ENCODE peak calls at places on chromosome 10, in eight cellular contexts. H is OCI-LY7, Q is HFFc6, U is heart left ventricle, C is body of pancreas, B is A549, K is stomach, A is AG04450. F is an unnamed sample.

GRCh38 chr10:131578472-131578970 is 267.0 kb upstream of the TCERG1L start:
- DNase-seq in U (no peak), K (peak), B (no peak), H (no peak), Q (no peak), C (no peak), A (no peak), F (no peak)

GRCh38 chr10:72277996-72278667 is 4.4 kb downstream of the DDIT4 start:
- DNase-seq in C (no peak), B (no peak), U (no peak), Q (no peak), A (no peak), H (no peak), K (no peak), F (no peak)

GRCh38 chr10:132836248-132836831 is 50.4 kb upstream of the NKX6-2 start:
- DNase-seq in B (no peak), K (peak), C (peak), Q (no peak), H (no peak), U (peak), A (no peak), F (no peak)

GRCh38 chr10:81081887-81082620 is 544.4 kb downstream of the SH2D4B start:
- DNase-seq in A (no peak), U (no peak), K (no peak), Q (no peak), H (peak), C (no peak), B (no peak), F (no peak)

GRCh38 chr10:47255033-47255813 is 44.8 kb upstream of the GDF10 start:
- DNase-seq in K (no peak), Q (no peak), A (no peak), H (no peak), B (no peak), C (peak), U (no peak), F (no peak)

GRCh38 chr10:60731134-60731883 is 47.0 kb upstream of the CDK1 start:
- DNase-seq in C (peak), A (no peak), K (no peak), H (no peak), Q (no peak), U (no peak), B (no peak), F (peak)

GRCh38 chr10:131211146-131211545 is 100.4 kb downstream of the TCERG1L start:
- DNase-seq in U (no peak), Q (no peak), B (no peak), C (no peak), A (no peak), K (peak), H (no peak), F (no peak)

GRCh38 chr10:63901228-63901627 is 380.0 kb downstream of the REEP3 start:
- DNase-seq in C (no peak), H (peak), Q (no peak), K (no peak), A (no peak), B (no peak), U (no peak), F (no peak)

GRCh38 chr10:84715911-84716310 is 387.5 kb downstream of the CCSER2 start:
- DNase-seq in U (no peak), A (no peak), Q (no peak), H (peak), K (no peak), C (no peak), B (peak), F (peak)

GRCh38 chr10:71744897-71745658 is 25.5 kb upstream of the C10orf105 start:
- DNase-seq in H (no peak), C (no peak), A (no peak), Q (no peak), U (no peak), K (no peak), B (no peak), F (no peak)

GRCh38 chr10:91799580-91799975 is 1.4 kb downstream of the TNKS2 start:
- DNase-seq in A (no peak), C (no peak), K (no peak), H (no peak), B (peak), U (no peak), Q (peak), F (no peak)

GRCh38 chr10:62492012-62492869 is 118.1 kb downstream of the ZNF365 start:
- DNase-seq in K (no peak), H (peak), Q (peak), B (no peak), A (no peak), U (no peak), C (peak), F (peak)

GRCh38 chr10:58555930-58556311 is 43.2 kb downstream of the BICC1 start:
- DNase-seq in K (no peak), B (no peak), U (no peak), Q (no peak), C (no peak), A (no peak), H (no peak), F (no peak)

GRCh38 chr10:132539894-132540293 is 2.3 kb downstream of the INPP5A start:
- DNase-seq in Q (peak), K (no peak), A (no peak), B (no peak), U (no peak), C (no peak), H (no peak), F (no peak)

GRCh38 chr10:33067917-33068316 is 109.9 kb upstream of the ITGB1 start:
- DNase-seq in H (no peak), A (no peak), K (no peak), U (no peak), B (no peak), Q (no peak), C (no peak), F (no peak)

GRCh38 chr10:33074443-33074842 is 116.4 kb upstream of the ITGB1 start:
- DNase-seq in C (no peak), U (no peak), H (no peak), B (no peak), A (no peak), K (no peak), Q (no peak), F (no peak)

GRCh38 chr10:33070101-33070500 is 112.1 kb upstream of the ITGB1 start:
- DNase-seq in Q (no peak), K (no peak), B (no peak), H (no peak), C (no peak), A (no peak), U (no peak), F (no peak)

GRCh38 chr10:33071857-33072256 is 113.8 kb upstream of the ITGB1 start:
- DNase-seq in Q (no peak), A (no peak), B (no peak), H (no peak), K (no peak), U (no peak), C (no peak), F (no peak)

GRCh38 chr10:33073641-33074410 is 115.8 kb upstream of the ITGB1 start:
- DNase-seq in C (no peak), A (no peak), H (peak), Q (no peak), U (no peak), K (no peak), B (no peak), F (no peak)
- TF ChIP-seq CTCF in C (no peak), A (no peak), H (peak), Q (peak), U (no peak), K (no peak), B (no peak), F (peak)

DNA sequence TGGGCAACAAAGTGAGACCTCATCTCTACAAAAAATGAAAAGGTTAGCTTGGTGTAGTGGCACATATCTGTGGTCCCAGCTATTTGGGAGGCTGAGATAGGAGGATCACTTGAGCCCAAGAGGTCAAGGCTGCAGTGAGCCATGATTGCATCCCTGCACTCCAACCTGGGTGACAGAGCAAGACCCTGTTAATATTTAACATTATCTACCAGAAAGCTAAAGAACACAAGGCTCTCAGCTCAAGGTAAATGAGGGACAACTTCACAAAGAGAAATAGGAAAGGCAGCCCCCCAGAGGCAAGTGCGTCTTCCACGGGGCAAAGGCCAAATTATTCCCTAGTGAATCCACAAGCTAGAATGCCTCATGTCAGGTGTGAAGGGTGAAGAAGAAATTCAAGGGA is 109.6 kb upstream of the PFKP start:
- DNase-seq in K (no peak), H (no peak), C (no peak), A (no peak), Q (no peak), B (no peak), U (no peak), F (no peak)
- TF ChIP-seq CTCF in K (no peak), H (no peak), C (no peak), A (no peak), Q (no peak), B (no peak), U (no peak), F (no peak)

DNA sequence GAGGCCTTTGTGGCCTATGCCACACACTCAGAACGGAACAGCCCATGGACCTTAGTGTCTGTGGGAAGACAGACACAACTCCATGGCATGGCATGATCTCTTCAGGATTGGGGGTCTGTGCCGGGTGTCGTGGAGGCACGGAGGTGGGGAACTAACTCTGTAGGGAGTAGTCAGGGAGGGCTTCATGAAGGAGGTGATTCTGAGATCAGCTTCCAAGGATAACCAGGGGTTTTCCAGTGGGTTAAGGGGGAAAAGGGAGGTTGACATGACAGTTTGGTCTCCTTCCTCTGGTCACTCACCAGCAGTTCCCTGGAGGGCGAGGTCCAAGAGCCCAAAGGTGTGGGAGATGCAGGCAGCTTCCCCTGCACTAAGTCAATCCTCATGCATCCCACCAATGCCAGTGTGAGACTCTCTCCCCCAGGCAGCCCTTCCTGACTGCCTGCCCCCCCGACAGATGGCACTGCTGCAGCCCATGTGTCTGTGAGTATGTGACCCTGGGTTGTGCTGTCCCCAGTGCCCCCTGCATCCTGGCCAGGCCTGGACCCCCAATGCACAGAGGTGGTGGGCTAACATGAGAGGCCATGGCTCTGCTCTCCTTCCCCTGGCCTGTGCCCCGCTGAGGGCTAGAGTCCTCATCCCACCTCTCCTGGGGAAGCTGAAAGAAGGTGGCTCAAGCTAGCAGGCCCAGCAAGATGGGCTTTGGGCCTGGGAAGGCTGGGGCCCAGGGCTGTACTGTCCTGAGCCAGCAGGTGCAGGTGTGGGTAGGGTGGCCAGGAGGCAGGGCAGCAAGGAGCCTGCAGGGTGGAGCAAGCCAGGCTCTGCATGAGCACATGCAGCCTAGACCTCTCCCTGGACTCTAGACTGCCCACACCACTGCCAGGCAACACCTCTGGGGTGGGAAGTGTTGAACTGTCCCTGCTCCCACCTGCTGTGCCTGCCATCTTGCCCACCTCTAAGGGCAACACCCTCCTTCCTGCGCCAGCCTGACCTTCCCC is 39.7 kb downstream of the RASGEF1A start:
- DNase-seq in U (peak), B (no peak), Q (no peak), A (no peak), K (no peak), C (peak), H (no peak), F (no peak)
- TF ChIP-seq CTCF in U (no peak), B (no peak), Q (no peak), A (no peak), K (no peak), C (no peak), H (no peak), F (no peak)

DNA sequence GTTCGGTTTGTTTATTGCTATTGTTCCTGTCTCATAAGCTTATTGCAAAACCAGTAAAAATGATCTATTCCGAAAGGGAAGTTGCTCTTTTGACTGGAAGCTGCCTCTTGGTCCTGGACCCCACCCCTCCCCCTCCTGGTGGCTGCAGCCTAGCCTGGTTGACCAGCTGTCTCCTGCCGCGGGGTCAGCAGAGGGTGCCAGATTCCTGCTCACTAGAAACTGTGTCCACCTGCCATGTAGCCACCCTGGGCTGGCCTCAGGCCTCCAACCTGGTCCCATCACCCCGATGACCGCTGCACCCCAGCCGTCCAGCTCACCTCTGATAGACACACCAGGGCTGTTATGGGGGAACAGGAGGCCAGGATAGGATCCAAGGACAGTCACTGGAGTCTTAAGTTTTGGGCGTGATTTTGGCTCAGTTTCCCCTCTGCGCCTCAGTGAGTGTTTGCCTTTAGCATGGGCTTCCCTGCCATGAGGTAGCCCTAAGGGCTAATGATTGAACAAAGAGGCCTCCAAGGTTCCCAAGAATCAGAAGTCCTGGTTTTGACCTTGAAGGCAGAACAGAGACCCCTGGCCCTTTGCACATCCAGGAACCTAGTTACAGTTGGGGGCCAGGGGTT is 32.9 kb upstream of the SLF2 start:
- DNase-seq in B (no peak), U (no peak), C (no peak), H (no peak), A (no peak), K (no peak), Q (no peak), F (no peak)
- TF ChIP-seq CTCF in B (no peak), U (no peak), C (no peak), H (no peak), A (no peak), K (no peak), Q (no peak), F (peak)

GRCh38 chr10:124387078-124387874 is 31.4 kb downstream of the OAT start:
- DNase-seq in A (no peak), H (peak), B (peak), U (no peak), Q (no peak), C (no peak), K (peak), F (no peak)
- TF ChIP-seq CTCF in A (no peak), H (peak), B (no peak), U (no peak), Q (peak), C (no peak), K (no peak), F (no peak)

GRCh38 chr10:114821915-114822770 is 563 bp downstream of the FHIP2A start:
- DNase-seq in A (no peak), B (peak), U (peak), Q (no peak), C (peak), H (peak), K (peak), F (peak)
- TF ChIP-seq CTCF in A (no peak), B (no peak), U (no peak), Q (peak), C (no peak), H (no peak), K (no peak), F (no peak)

GRCh38 chr10:12703141-12703540 is 298.4 kb downstream of the CCDC3 start:
- DNase-seq in A (no peak), C (no peak), U (no peak), K (no peak), Q (no peak), B (no peak), H (no peak), F (no peak)

GRCh38 chr10:12703813-12704212 is 297.7 kb downstream of the CCDC3 start:
- DNase-seq in U (no peak), B (no peak), C (no peak), K (no peak), Q (peak), A (peak), H (no peak), F (no peak)

GRCh38 chr10:12705943-12706342 is 295.6 kb downstream of the CCDC3 start:
- DNase-seq in Q (no peak), H (no peak), B (no peak), K (no peak), C (no peak), U (no peak), A (no peak), F (no peak)

GRCh38 chr10:12702215-12702614 is 299.3 kb downstream of the CCDC3 start:
- DNase-seq in B (no peak), U (no peak), Q (no peak), K (no peak), C (no peak), A (no peak), H (no peak), F (no peak)

DNA sequence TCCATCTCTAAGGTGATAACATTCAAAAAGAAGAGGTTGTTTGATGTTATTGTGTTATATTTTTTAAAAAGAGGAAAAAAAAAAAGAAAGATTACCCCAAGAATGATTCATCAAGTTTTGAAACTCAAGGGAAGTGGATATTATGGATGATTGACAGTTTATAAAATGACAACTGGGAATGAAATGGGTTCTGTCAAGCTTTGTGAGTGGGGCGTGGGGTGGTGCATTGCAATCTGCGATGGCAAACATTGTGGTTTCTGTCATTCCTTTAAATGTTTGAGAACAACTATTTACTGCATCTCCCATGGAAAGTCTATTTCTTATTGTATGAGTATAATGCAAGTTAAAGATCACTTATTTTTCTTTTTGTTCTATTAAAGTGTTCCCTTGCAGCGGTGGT is 297.0 kb downstream of the CCDC3 start:
- DNase-seq in K (no peak), C (no peak), Q (no peak), H (no peak), U (no peak), B (no peak), A (no peak), F (no peak)
- TF ChIP-seq CTCF in K (no peak), C (no peak), Q (no peak), H (no peak), U (no peak), B (no peak), A (no peak), F (no peak)

GRCh38 chr10:117462424-117462792 is 80.1 kb upstream of the EMX2 start:
- DNase-seq in U (no peak), B (peak), K (no peak), C (no peak), Q (no peak), H (no peak), A (no peak), F (no peak)
- TF ChIP-seq CTCF in U (no peak), B (peak), K (no peak), C (no peak), Q (peak), H (no peak), A (peak), F (no peak)

GRCh38 chr10:15262036-15262713 is 93.7 kb upstream of the NMT2 start:
- DNase-seq in Q (peak), B (peak), U (no peak), C (peak), A (no peak), K (no peak), H (no peak), F (no peak)
- TF ChIP-seq CTCF in Q (peak), B (peak), U (peak), C (peak), A (peak), K (peak), H (peak), F (peak)

GRCh38 chr10:118264252-118264651 is 77.9 kb downstream of the FAM204A start:
- DNase-seq in U (no peak), H (no peak), A (no peak), Q (no peak), K (no peak), B (no peak), C (no peak), F (no peak)

GRCh38 chr10:118259288-118259906 is 82.7 kb downstream of the FAM204A start:
- DNase-seq in U (no peak), H (peak), K (peak), A (no peak), C (peak), B (peak), Q (no peak), F (peak)

GRCh38 chr10:118264838-118265470 is 77.2 kb downstream of the FAM204A start:
- DNase-seq in A (no peak), C (no peak), K (no peak), Q (no peak), U (no peak), B (no peak), H (no peak), F (no peak)
- TF ChIP-seq CTCF in A (no peak), C (no peak), K (no peak), Q (no peak), U (no peak), B (no peak), H (no peak), F (no peak)

F was measured in GM13977.